ENCODE peak calls at places on chromosomes 1 and 21, in four cellular contexts. One of them, this sample, is unnamed.

GRCh38 chr1:223250632-223251015 is 107.6 kb upstream of the TLR5 start:
- DNase-seq in NCI-H1092 treated with DMSO at 0.1 percent for 48 hours: no peak
- DNase-seq in activated T-cell treated with anti-CD3 and anti-CD28 coated beads, Interleukin-2, amount 50 U/mL, for 1 hour: no peak
- DNase-seq in tibial artery: no peak
- DNase-seq in this sample: no peak

GRCh38 chr1:12542596-12543592 is 75.1 kb downstream of the DHRS3 start:
- DNase-seq in NCI-H1092 treated with DMSO at 0.1 percent for 48 hours: no peak
- DNase-seq in activated T-cell treated with anti-CD3 and anti-CD28 coated beads, Interleukin-2, amount 50 U/mL, for 1 hour: no peak
- DNase-seq in tibial artery: no peak
- DNase-seq in this sample: no peak

GRCh38 chr1:38529337-38529860 is 330.2 kb downstream of the RRAGC start:
- DNase-seq in NCI-H1092 treated with DMSO at 0.1 percent for 48 hours: no peak
- DNase-seq in activated T-cell treated with anti-CD3 and anti-CD28 coated beads, Interleukin-2, amount 50 U/mL, for 1 hour: no peak
- DNase-seq in tibial artery: no peak
- DNase-seq in this sample: no peak

GRCh38 chr1:234611799-234612351 is 1.9 kb upstream of the IRF2BP2 start:
- DNase-seq in NCI-H1092 treated with DMSO at 0.1 percent for 48 hours: peak
- DNase-seq in activated T-cell treated with anti-CD3 and anti-CD28 coated beads, Interleukin-2, amount 50 U/mL, for 1 hour: peak
- DNase-seq in tibial artery: peak
- DNase-seq in this sample: peak

GRCh38 chr1:67755160-67755559 is 70.2 kb downstream of the GADD45A start:
- DNase-seq in NCI-H1092 treated with DMSO at 0.1 percent for 48 hours: no peak
- DNase-seq in activated T-cell treated with anti-CD3 and anti-CD28 coated beads, Interleukin-2, amount 50 U/mL, for 1 hour: no peak
- DNase-seq in tibial artery: no peak
- DNase-seq in this sample: no peak

GRCh38 chr1:30250338-30251022 is 472.9 kb downstream of the MATN1 start:
- DNase-seq in NCI-H1092 treated with DMSO at 0.1 percent for 48 hours: peak
- DNase-seq in activated T-cell treated with anti-CD3 and anti-CD28 coated beads, Interleukin-2, amount 50 U/mL, for 1 hour: no peak
- DNase-seq in tibial artery: no peak
- DNase-seq in this sample: no peak

GRCh38 chr1:221310180-221310579 is 430.9 kb downstream of the HLX start:
- DNase-seq in NCI-H1092 treated with DMSO at 0.1 percent for 48 hours: peak
- DNase-seq in activated T-cell treated with anti-CD3 and anti-CD28 coated beads, Interleukin-2, amount 50 U/mL, for 1 hour: no peak
- DNase-seq in tibial artery: no peak
- DNase-seq in this sample: no peak

GRCh38 chr1:7565099-7565750 is 205.9 kb upstream of the VAMP3 start:
- DNase-seq in NCI-H1092 treated with DMSO at 0.1 percent for 48 hours: no peak
- DNase-seq in activated T-cell treated with anti-CD3 and anti-CD28 coated beads, Interleukin-2, amount 50 U/mL, for 1 hour: no peak
- DNase-seq in tibial artery: no peak
- DNase-seq in this sample: no peak

GRCh38 chr1:200184196-200184595 is 156.7 kb downstream of the NR5A2 start:
- DNase-seq in NCI-H1092 treated with DMSO at 0.1 percent for 48 hours: peak
- DNase-seq in activated T-cell treated with anti-CD3 and anti-CD28 coated beads, Interleukin-2, amount 50 U/mL, for 1 hour: no peak
- DNase-seq in tibial artery: peak
- DNase-seq in this sample: peak

GRCh38 chr1:67733741-67734690 is 49.0 kb downstream of the GADD45A start:
- DNase-seq in NCI-H1092 treated with DMSO at 0.1 percent for 48 hours: no peak
- DNase-seq in activated T-cell treated with anti-CD3 and anti-CD28 coated beads, Interleukin-2, amount 50 U/mL, for 1 hour: no peak
- DNase-seq in tibial artery: no peak
- DNase-seq in this sample: no peak

GRCh38 chr1:209787551-209787950 is 3.2 kb upstream of the C1orf74 start:
- DNase-seq in NCI-H1092 treated with DMSO at 0.1 percent for 48 hours: peak
- DNase-seq in activated T-cell treated with anti-CD3 and anti-CD28 coated beads, Interleukin-2, amount 50 U/mL, for 1 hour: no peak
- DNase-seq in tibial artery: no peak
- DNase-seq in this sample: no peak

GRCh38 chr1:160217466-160218165 is 12.4 kb downstream of the PEA15 start:
- DNase-seq in NCI-H1092 treated with DMSO at 0.1 percent for 48 hours: peak
- DNase-seq in activated T-cell treated with anti-CD3 and anti-CD28 coated beads, Interleukin-2, amount 50 U/mL, for 1 hour: no peak
- DNase-seq in tibial artery: no peak
- DNase-seq in this sample: peak

GRCh38 chr21:23543334-23543733 is 2063.9 kb downstream of the MRPL39 start:
- DNase-seq in NCI-H1092 treated with DMSO at 0.1 percent for 48 hours: no peak
- DNase-seq in activated T-cell treated with anti-CD3 and anti-CD28 coated beads, Interleukin-2, amount 50 U/mL, for 1 hour: no peak
- DNase-seq in tibial artery: no peak
- DNase-seq in this sample: no peak

GRCh38 chr1:167752219-167752985 is 30.6 kb downstream of the MPZL1 start:
- DNase-seq in NCI-H1092 treated with DMSO at 0.1 percent for 48 hours: no peak
- DNase-seq in activated T-cell treated with anti-CD3 and anti-CD28 coated beads, Interleukin-2, amount 50 U/mL, for 1 hour: no peak
- DNase-seq in tibial artery: no peak
- DNase-seq in this sample: no peak

GRCh38 chr21:45454081-45454923 is 49.3 kb downstream of the COL18A1 start:
- DNase-seq in NCI-H1092 treated with DMSO at 0.1 percent for 48 hours: no peak
- DNase-seq in activated T-cell treated with anti-CD3 and anti-CD28 coated beads, Interleukin-2, amount 50 U/mL, for 1 hour: no peak
- DNase-seq in tibial artery: no peak
- DNase-seq in this sample: no peak

GRCh38 chr1:91555074-91555730 is 54.6 kb downstream of the CDC7 start:
- DNase-seq in NCI-H1092 treated with DMSO at 0.1 percent for 48 hours: peak
- DNase-seq in activated T-cell treated with anti-CD3 and anti-CD28 coated beads, Interleukin-2, amount 50 U/mL, for 1 hour: no peak
- DNase-seq in tibial artery: no peak
- DNase-seq in this sample: no peak

GRCh38 chr1:91651671-91652071 is 151.0 kb downstream of the CDC7 start:
- DNase-seq in NCI-H1092 treated with DMSO at 0.1 percent for 48 hours: no peak
- DNase-seq in activated T-cell treated with anti-CD3 and anti-CD28 coated beads, Interleukin-2, amount 50 U/mL, for 1 hour: no peak
- DNase-seq in tibial artery: peak
- DNase-seq in this sample: no peak

GRCh38 chr1:84913025-84913892 is 20.3 kb upstream of the LPAR3 start:
- DNase-seq in NCI-H1092 treated with DMSO at 0.1 percent for 48 hours: no peak
- DNase-seq in activated T-cell treated with anti-CD3 and anti-CD28 coated beads, Interleukin-2, amount 50 U/mL, for 1 hour: no peak
- DNase-seq in tibial artery: no peak
- DNase-seq in this sample: no peak

This sample was measured in Peyer's patch.